ENCODE peak calls at places on chromosomes 12 and 14, in six cellular contexts. F is adrenal gland, K is H1, M is uterus, W is prostate gland, G is H54. O is an unnamed sample.

GRCh38 chr14:29242755-29243340 is 476.3 kb downstream of the FOXG1 start:
- DNase-seq in G (no peak), K (no peak), W (no peak), M (no peak), F (no peak), O (no peak)

GRCh38 chr12:12482959-12483358 is 79.7 kb downstream of the DUSP16 start:
- DNase-seq in K (no peak), W (no peak), F (no peak), G (no peak), M (no peak), O (no peak)

GRCh38 chr14:71036433-71036832 is 129.2 kb downstream of the PCNX1 start:
- DNase-seq in G (no peak), M (no peak), W (no peak), F (no peak), K (no peak), O (no peak)

GRCh38 chr14:99774526-99775307 is 18.5 kb upstream of the EML1 start:
- DNase-seq in F (no peak), K (no peak), G (no peak), M (peak), W (no peak), O (no peak)

GRCh38 chr14:104441275-104442106 is 138.1 kb upstream of the C14orf180 start:
- DNase-seq in F (no peak), K (no peak), W (no peak), M (no peak), G (no peak), O (no peak)

GRCh38 chr12:105092336-105092735 is 8.1 kb upstream of the ALDH1L2 start:
- DNase-seq in G (no peak), K (peak), F (no peak), M (no peak), W (peak), O (no peak)

GRCh38 chr12:53500119-53500775 is 836 bp upstream of the TARBP2 start:
- DNase-seq in G (no peak), F (no peak), M (peak), K (no peak), W (no peak), O (peak)

GRCh38 chr12:62683724-62684501 is 217.3 kb downstream of the MON2 start:
- DNase-seq in F (no peak), K (no peak), M (peak), W (no peak), G (no peak), O (no peak)

GRCh38 chr12:96094201-96094600 is 58.8 kb upstream of the LTA4H start:
- DNase-seq in G (peak), K (peak), F (no peak), W (no peak), M (no peak), O (no peak)

GRCh38 chr14:71675126-71675901 is 256.9 kb upstream of the RGS6 start:
- DNase-seq in K (peak), M (no peak), W (no peak), F (no peak), G (no peak), O (no peak)

GRCh38 chr12:116201908-116202307 is 75.6 kb downstream of the MED13L start:
- DNase-seq in K (no peak), G (no peak), F (no peak), W (no peak), M (no peak), O (no peak)

GRCh38 chr12:47903927-47904646 is 707 bp downstream of the VDR start:
- DNase-seq in G (peak), F (peak), W (peak), K (no peak), M (peak), O (no peak)

GRCh38 chr14:95534299-95535225 is at the start of gene GLRX5:
- DNase-seq in W (peak), K (peak), G (peak), M (peak), F (peak), O (peak)

GRCh38 chr12:95277139-95277538 is 59.5 kb downstream of the VEZT start:
- DNase-seq in M (no peak), K (no peak), W (no peak), F (no peak), G (peak), O (no peak)

GRCh38 chr14:39251547-39251946 is 17.8 kb downstream of the MIA2 start:
- DNase-seq in F (no peak), G (no peak), M (no peak), K (no peak), W (no peak), O (no peak)

GRCh38 chr12:31984806-31985591 is 25.8 kb downstream of the RESF1 start:
- DNase-seq in K (no peak), W (no peak), G (no peak), M (no peak), F (no peak), O (no peak)

GRCh38 chr12:128784030-128784770 is 39.6 kb downstream of the SLC15A4 start:
- DNase-seq in G (peak), K (no peak), W (no peak), M (peak), F (no peak), O (no peak)

GRCh38 chr12:58034311-58034710 is 92.9 kb downstream of the ATP23 start:
- DNase-seq in W (no peak), G (no peak), M (no peak), K (no peak), F (no peak), O (no peak)

GRCh38 chr14:59314019-59314608 is 125.6 kb downstream of the DAAM1 start:
- DNase-seq in W (no peak), K (no peak), F (no peak), M (no peak), G (no peak), O (no peak)

GRCh38 chr14:24059841-24060388 is 8.1 kb downstream of the CARMIL3 start:
- DNase-seq in F (no peak), W (no peak), M (no peak), K (no peak), G (no peak), O (no peak)

GRCh38 chr12:55830601-55831406 is 1.4 kb upstream of the DNAJC14 start:
- DNase-seq in G (no peak), W (peak), F (peak), M (peak), K (no peak), O (peak)
- TF ChIP-seq POLR2A in G (no peak), W (peak), F (no peak), M (peak), K (no peak), O (peak)

GRCh38 chr14:22651586-22651985 is 7.4 kb upstream of the OR6J1 start:
- DNase-seq in F (no peak), W (no peak), K (no peak), M (no peak), G (no peak), O (no peak)

GRCh38 chr14:22648506-22648905 is 4.4 kb upstream of the OR6J1 start:
- DNase-seq in K (no peak), G (no peak), F (no peak), W (no peak), M (no peak), O (no peak)

GRCh38 chr14:22650046-22650739 is 6.0 kb upstream of the OR6J1 start:
- DNase-seq in K (no peak), G (no peak), W (no peak), M (no peak), F (no peak), O (no peak)

GRCh38 chr14:22653012-22653621 is 9.0 kb upstream of the OR6J1 start:
- DNase-seq in G (peak), M (peak), F (peak), K (peak), W (peak), O (peak)

GRCh38 chr14:22650960-22651521 is 6.9 kb upstream of the OR6J1 start:
- DNase-seq in M (no peak), F (no peak), G (no peak), W (no peak), K (peak), O (peak)
- TF ChIP-seq POLR2A in M (no peak), F (no peak), G (peak), W (no peak), K (peak), O (peak)

DNA sequence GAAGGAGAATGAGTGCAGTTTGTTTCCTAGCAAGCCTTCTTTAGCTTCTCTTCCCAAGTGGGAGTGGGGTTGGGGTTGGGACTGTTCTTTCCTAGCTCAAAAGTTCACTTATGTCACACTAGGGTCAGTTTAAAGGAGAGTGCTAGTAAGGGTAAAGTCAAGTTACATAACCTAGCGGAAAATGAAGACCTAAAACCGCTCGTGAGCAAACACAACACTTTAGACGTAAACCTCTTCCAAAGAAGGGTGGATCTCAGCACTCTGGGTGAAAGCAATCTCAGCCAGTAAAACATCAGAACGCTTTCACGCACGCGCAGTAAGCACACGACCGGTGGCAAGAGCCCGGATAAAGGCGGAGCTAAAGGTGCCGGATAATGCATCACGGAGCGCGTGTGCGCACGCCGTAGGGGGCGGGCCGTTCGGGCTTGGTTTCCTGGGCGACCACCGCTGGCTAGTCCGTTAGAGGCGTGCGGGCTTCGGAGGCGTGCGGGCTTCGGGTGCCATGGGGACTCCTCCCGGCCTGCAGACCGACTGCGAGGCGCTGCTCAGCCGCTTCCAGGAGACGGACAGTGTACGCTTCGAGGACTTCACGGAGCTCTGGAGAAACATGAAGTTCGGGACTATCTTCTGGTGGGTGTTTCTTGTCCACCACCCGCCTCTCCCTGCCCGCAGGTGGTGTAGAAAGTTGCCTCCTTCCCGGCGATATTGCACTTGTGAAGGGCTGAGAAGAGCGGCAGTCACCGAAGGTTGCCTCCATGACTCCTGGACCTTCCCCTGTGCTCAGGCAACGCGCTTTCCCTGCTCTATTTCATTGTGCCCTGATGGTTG is at the start of gene SNAPC1:
- DNase-seq in K (peak), M (peak), W (peak), F (peak), G (peak), O (peak)
- TF ChIP-seq POLR2A in K (peak), M (peak), W (peak), F (peak), G (peak), O (peak)

DNA sequence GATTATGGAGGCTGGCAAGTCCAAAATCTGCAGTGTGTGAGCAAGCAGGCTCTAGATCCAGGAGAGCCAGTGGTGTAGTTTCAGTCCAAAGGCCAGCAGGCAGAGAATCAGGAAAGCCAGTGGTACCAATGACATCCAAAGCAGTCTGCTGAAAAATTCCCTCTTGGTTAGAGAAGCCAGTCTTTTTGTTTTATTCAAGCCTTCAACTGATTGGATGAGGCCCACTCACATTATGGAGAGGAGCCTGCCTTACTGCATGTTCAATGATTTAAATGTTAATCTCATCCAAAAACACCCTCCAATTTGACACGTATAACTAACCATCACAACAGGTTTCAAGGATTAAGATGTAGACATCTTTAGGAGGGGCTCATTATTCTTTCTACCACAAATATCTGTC is 49.5 kb upstream of the ZDHHC17 start:
- DNase-seq in F (no peak), W (no peak), M (no peak), K (no peak), G (no peak), O (no peak)
- TF ChIP-seq POLR2A in F (no peak), W (no peak), M (no peak), K (no peak), G (no peak), O (no peak)

DNA sequence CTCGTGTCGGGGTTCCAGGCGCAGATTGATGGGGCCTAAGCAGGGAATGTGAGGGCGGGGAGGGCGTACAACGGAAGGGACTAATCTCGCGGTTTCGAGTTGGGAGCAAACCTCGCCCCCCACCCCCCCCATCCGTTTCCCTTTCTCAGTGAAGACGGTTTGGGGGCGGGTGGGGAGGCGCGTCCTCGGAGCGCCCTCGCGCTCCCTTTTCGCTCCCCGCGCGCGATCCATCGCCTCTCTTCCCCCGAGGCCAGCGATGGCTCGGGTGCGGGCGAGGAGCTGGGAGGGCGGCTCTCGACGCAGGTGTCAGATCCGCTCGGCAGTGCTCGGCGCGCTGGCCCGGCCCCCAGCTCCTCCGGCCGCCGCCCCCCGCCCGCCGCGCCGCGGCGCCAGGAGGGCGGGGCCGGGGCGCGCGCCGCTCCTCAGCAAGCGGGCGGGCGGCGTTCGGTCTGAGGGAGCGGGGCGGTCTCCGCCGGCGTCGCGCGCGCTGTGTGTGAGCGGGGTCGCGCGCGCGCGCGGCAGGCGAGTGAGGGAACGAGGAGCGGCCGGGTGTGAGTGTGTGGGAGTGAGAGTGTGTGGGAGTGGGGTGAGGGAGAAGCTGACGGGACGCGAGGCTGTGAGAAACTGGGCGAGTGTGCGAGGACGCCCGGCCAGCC is at the start of gene RIMKLB:
- DNase-seq in K (no peak), W (peak), M (peak), G (peak), F (peak), O (peak)
- TF ChIP-seq POLR2A in K (no peak), W (peak), M (peak), G (peak), F (peak), O (peak)

DNA sequence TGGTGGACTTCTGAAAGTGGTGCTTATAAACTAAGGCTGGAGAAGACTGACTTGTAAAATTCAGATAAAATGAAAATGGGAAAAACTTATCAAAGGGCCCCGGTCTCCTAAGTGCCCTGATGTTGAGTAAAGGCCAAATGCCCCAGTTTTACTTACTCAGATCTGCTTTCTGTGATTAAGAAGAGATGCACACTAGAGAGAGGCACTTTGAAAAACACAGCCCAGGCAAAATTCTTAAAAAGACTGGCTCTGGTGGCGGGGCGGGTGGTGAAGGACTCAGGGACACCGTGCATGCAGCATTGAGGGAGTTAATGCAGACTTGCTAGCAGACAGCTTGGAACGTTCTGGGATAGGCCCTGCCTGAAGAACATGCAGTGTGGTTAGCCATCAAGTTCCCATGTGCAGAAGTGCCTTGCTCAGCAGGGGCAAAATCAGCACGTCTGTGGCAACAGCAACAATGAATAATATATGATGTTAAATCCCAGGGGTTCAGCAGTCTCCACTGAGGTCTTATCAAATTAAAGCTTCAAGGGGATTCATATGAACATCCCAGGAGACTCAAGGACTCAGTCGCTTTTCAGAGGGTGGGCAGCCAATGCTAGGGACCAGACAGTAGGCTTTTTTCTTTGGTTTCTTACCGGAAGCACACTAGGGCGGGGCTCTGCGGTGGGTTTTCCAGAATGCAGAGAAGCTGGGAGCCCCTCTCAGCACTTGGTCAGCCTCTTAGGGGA is 105.0 kb downstream of the DAD1 start:
- DNase-seq in W (no peak), K (no peak), F (no peak), M (no peak), G (no peak), O (no peak)
- TF ChIP-seq POLR2A in W (no peak), K (no peak), F (no peak), M (no peak), G (no peak), O (no peak)